ENCODE peak calls at places on chromosomes 11 and 22, in seven cellular contexts. J is activated CD8-positive, alpha-beta memory T cell treated with anti-CD3 and anti-CD28 coated beads, Interleukin-2, amount 50 U/mL, for 48 hours; L is EL; P is posterior cingulate gyrus; N is DMS 273 treated with DMSO at 0.1 percent for 48 hours; F is GDM1; Y is activated CD4-positive, alpha-beta T cell treated with anti-CD3 and anti-CD28 coated beads, Interleukin-2, amount 50 U/mL, for 1 hour. X is an unnamed sample.
A peak's percentile ranks its signal among the peaks of the same experiment; 100 is the strongest.

GRCh38 chr11:81772161-81772560 is 961.5 kb downstream of the FAM181B start:
- DNase-seq in L (no peak), J (no peak), Y (no peak), N (no peak), F (no peak), P (no peak), X (peak; percentile 17)

GRCh38 chr22:16970446-16970845 is 37.6 kb downstream of the GAB4 start:
- DNase-seq in F (peak; percentile 36), Y (no peak), J (no peak), N (no peak), P (no peak), L (no peak), X (no peak)

GRCh38 chr22:36926309-36926708 is 12.9 kb downstream of the CSF2RB start:
- DNase-seq in Y (no peak), N (no peak), L (no peak), P (no peak), F (no peak), J (no peak), X (no peak)

GRCh38 chr11:98455500-98456186 is 565.1 kb upstream of the CNTN5 start:
- DNase-seq in L (no peak), P (no peak), J (no peak), F (no peak), Y (no peak), N (no peak), X (no peak)

GRCh38 chr11:8040921-8041285 is 40.1 kb upstream of the TUB start:
- DNase-seq in L (no peak), Y (no peak), N (no peak), F (no peak), P (no peak), J (no peak), X (no peak)

GRCh38 chr11:32940865-32941264 is 48.3 kb downstream of the QSER1 start:
- DNase-seq in P (no peak), J (no peak), Y (no peak), L (no peak), F (no peak), N (no peak), X (no peak)

GRCh38 chr11:72625746-72626636 is 48.2 kb downstream of the PDE2A start:
- DNase-seq in Y (no peak), N (peak; percentile 56), L (no peak), P (peak; percentile 33), F (no peak), J (no peak), X (peak; percentile 68)

GRCh38 chr11:64032050-64032449 is 3.7 kb upstream of the FLRT1 start:
- DNase-seq in N (no peak), J (no peak), P (no peak), L (peak; percentile 40), Y (no peak), F (no peak), X (no peak)

GRCh38 chr11:65814131-65814959 is 19.4 kb upstream of the SNX32 start:
- DNase-seq in F (no peak), L (peak; percentile 17), J (no peak), N (no peak), Y (no peak), P (no peak), X (no peak)

GRCh38 chr11:62554377-62554776 is 7.8 kb upstream of the AHNAK start:
- DNase-seq in L (peak; percentile 60), F (no peak), Y (no peak), P (no peak), J (no peak), N (peak; percentile 34), X (peak; percentile 66)

GRCh38 chr11:2219318-2220017 is 47.9 kb upstream of the TH start:
- DNase-seq in F (no peak), N (no peak), Y (no peak), J (no peak), P (no peak), L (no peak), X (no peak)

GRCh38 chr11:130369141-130369691 is 54.5 kb upstream of the ZBTB44 start:
- DNase-seq in N (no peak), P (peak; percentile 60), Y (no peak), J (no peak), F (no peak), L (peak; percentile 4), X (peak; percentile 13)

GRCh38 chr11:10455637-10456487 is 798 bp downstream of the AMPD3 start:
- DNase-seq in J (peak; percentile 83), F (peak; percentile 73), N (peak; percentile 4), Y (peak; percentile 72), P (peak; percentile 51), L (peak; percentile 79), X (peak; percentile 61)

GRCh38 chr11:65003282-65003681 is 6.5 kb upstream of the BATF2 start:
- DNase-seq in J (no peak), N (no peak), L (no peak), Y (no peak), P (no peak), F (no peak), X (no peak)

GRCh38 chr11:17991799-17992433 is 20.9 kb downstream of the SERGEF start:
- DNase-seq in J (no peak), F (peak; percentile 27), L (peak; percentile 45), N (no peak), P (peak; percentile 39), Y (peak; percentile 38), X (peak; percentile 62)

X was measured in NCI-H524.